ENCODE peak calls at places on chromosomes 12 and 14, in nine cellular contexts. P is adrenal gland, F is left lung, G is Panc1, I is psoas muscle, L is H9, A is RWPE1, K is brain microvascular endothelial cell, T is left ventricle myocardium inferior. O is an unnamed sample.

GRCh38 chr12:507261-507853 is 47.6 kb downstream of the B4GALNT3 start:
- DNase-seq in P (peak), F (no peak), G (no peak), I (no peak), L (no peak), A (no peak), K (no peak), T (no peak), O (no peak)

GRCh38 chr14:32709072-32709471 is 229.6 kb upstream of the NPAS3 start:
- DNase-seq in P (no peak), F (no peak), G (no peak), I (no peak), L (no peak), A (no peak), K (peak), T (no peak), O (no peak)

GRCh38 chr14:57828713-57829112 is 37.2 kb downstream of the SLC35F4 start:
- DNase-seq in P (no peak), F (no peak), G (no peak), I (no peak), L (no peak), A (no peak), K (no peak), T (no peak), O (no peak)

GRCh38 chr14:95518045-95518751 is 1.7 kb upstream of the SYNE3 start:
- DNase-seq in P (no peak), F (no peak), G (no peak), I (no peak), L (no peak), A (no peak), K (peak), T (no peak), O (no peak)

GRCh38 chr12:1289371-1290155 is 298.5 kb downstream of the ERC1 start:
- DNase-seq in P (no peak), F (no peak), G (no peak), I (no peak), L (no peak), A (no peak), K (no peak), T (no peak), O (no peak)

GRCh38 chr12:123101467-123102004 is 49.4 kb downstream of the PITPNM2 start:
- DNase-seq in P (no peak), F (no peak), G (no peak), I (no peak), L (no peak), A (no peak), K (no peak), T (no peak), O (no peak)

GRCh38 chr12:108612788-108613282 is 15.0 kb upstream of the TMEM119 start:
- DNase-seq in P (no peak), F (peak), G (no peak), I (no peak), L (peak), A (no peak), K (no peak), T (no peak), O (no peak)

GRCh38 chr14:39488600-39488999 is 56.4 kb upstream of the FBXO33 start:
- DNase-seq in P (no peak), F (no peak), G (no peak), I (no peak), L (peak), A (no peak), K (peak), T (no peak), O (no peak)

GRCh38 chr14:24673534-24674203 is 39.7 kb upstream of the GZMB start:
- DNase-seq in P (no peak), F (no peak), G (no peak), I (no peak), L (no peak), A (peak), K (no peak), T (no peak), O (no peak)

GRCh38 chr14:70926187-70926830 is 19.1 kb downstream of the PCNX1 start:
- DNase-seq in P (no peak), F (no peak), G (no peak), I (no peak), L (no peak), A (no peak), K (no peak), T (no peak), O (no peak)

GRCh38 chr12:38138225-38139221 is 178.1 kb upstream of the ALG10B start:
- DNase-seq in P (peak), F (peak), G (peak), I (no peak), L (peak), A (peak), K (peak), T (no peak), O (no peak)

GRCh38 chr14:103961928-103962578 is 19.7 kb upstream of the RD3L start:
- DNase-seq in P (no peak), F (no peak), G (no peak), I (no peak), L (no peak), A (no peak), K (no peak), T (no peak), O (no peak)

GRCh38 chr14:34049769-34050168 is 98.9 kb upstream of the EGLN3 start:
- DNase-seq in P (no peak), F (no peak), G (no peak), I (no peak), L (no peak), A (no peak), K (no peak), T (no peak), O (no peak)

GRCh38 chr12:130017571-130018449 is 114.0 kb upstream of the TMEM132D start:
- DNase-seq in P (no peak), F (no peak), G (no peak), I (peak), L (no peak), A (peak), K (peak), T (no peak), O (no peak)

GRCh38 chr14:24414077-24414476 is 15.3 kb downstream of the NYNRIN start:
- DNase-seq in P (no peak), F (no peak), G (no peak), I (no peak), L (no peak), A (no peak), K (no peak), T (no peak), O (no peak)

GRCh38 chr14:104387000-104387384 is 192.6 kb upstream of the C14orf180 start:
- DNase-seq in P (no peak), F (peak), G (no peak), I (no peak), L (peak), A (no peak), K (no peak), T (no peak), O (no peak)

GRCh38 chr12:55068416-55069010 is 48.7 kb downstream of the NEUROD4 start:
- DNase-seq in P (peak), F (no peak), G (peak), I (no peak), L (peak), A (peak), K (peak), T (no peak), O (no peak)

DNA sequence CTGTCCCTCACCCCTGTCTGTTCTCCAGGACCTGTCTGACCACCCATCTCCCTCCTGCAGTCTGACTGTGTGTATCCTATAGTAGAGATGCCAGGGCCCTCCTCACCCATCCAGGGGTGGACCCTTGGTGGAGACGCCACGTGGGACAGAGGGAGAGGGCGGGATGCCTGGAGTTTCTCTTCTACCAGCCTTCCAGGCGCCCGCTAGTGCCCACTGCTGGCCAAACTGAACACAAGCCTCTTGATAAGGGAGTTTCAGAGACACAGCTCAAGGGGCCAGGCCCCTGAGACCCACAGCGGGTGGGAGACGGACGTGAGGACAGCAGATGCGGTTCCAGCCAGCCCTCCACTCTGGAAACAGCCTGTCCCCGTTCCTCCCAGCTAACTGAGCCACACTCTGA is 147.3 kb downstream of the RBM19 start:
- DNase-seq in P (no peak), F (no peak), G (no peak), I (no peak), L (peak), A (no peak), K (no peak), T (no peak), O (no peak)
- TF ChIP-seq CTCF in P (no peak), F (no peak), G (peak), I (no peak), L (peak), A (no peak), K (peak), T (no peak), O (peak)

DNA sequence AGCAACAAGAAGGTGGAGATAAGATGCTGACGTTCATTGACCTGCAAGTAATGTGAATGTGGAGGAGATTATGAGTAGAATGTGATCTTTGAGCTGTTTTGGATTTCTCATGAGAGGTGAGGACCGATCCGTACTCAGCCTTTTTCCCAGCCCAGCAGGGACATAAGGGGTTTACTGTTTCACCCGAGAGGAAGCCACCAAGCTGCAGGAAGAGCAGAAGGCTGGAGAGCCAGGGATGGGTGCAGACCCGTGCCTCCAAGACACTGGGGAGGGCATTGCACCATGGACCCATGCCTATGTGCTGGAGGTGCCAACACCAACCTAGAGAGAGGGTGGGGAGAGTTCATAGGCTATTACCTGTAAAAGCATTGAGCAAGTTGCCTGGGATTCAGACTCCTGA is 206.0 kb upstream of the DIO3 start:
- DNase-seq in P (no peak), F (no peak), G (no peak), I (no peak), L (peak), A (no peak), K (no peak), T (no peak), O (no peak)
- H3K27ac ChIP-seq in P (no peak), F (no peak), G (no peak), I (no peak), L (no peak), A (no peak), K (no peak), T (no peak), O (no peak)

GRCh38 chr14:77707355-77707723 is 484 bp downstream of the ALKBH1 start:
- DNase-seq in P (peak), F (no peak), G (peak), I (no peak), L (no peak), A (peak), K (peak), T (no peak), O (no peak)
- TF ChIP-seq CTCF in P (peak), F (no peak), G (peak), I (peak), L (no peak), A (peak), K (peak), T (peak), O (peak)

GRCh38 chr14:72545411-72546311 is 348.2 kb downstream of the DPF3 start:
- DNase-seq in P (no peak), F (no peak), G (no peak), I (no peak), L (no peak), A (peak), K (no peak), T (no peak), O (no peak)
- H3K27ac ChIP-seq in P (no peak), F (no peak), G (no peak), I (no peak), L (no peak), A (peak), K (no peak), T (no peak), O (no peak)

GRCh38 chr12:6653987-6654386 is 6.8 kb upstream of the ACRBP start:
- DNase-seq in P (no peak), F (no peak), G (no peak), I (no peak), L (no peak), A (no peak), K (no peak), T (no peak), O (no peak)
- TF ChIP-seq CTCF in P (no peak), F (no peak), G (no peak), I (no peak), L (no peak), A (no peak), K (no peak), T (no peak), O (no peak)

GRCh38 chr14:50951032-50951431 is 6.7 kb upstream of the PYGL start:
- DNase-seq in P (no peak), F (no peak), G (no peak), I (no peak), L (no peak), A (no peak), K (no peak), T (no peak), O (no peak)

GRCh38 chr14:50954811-50955372 is 10.6 kb upstream of the PYGL start:
- DNase-seq in P (no peak), F (no peak), G (peak), I (no peak), L (no peak), A (peak), K (peak), T (no peak), O (no peak)

GRCh38 chr14:50957296-50957695 is 13.0 kb upstream of the PYGL start:
- DNase-seq in P (no peak), F (no peak), G (no peak), I (no peak), L (no peak), A (no peak), K (peak), T (no peak), O (no peak)

GRCh38 chr14:50955373-50956043 is 11.2 kb upstream of the PYGL start:
- DNase-seq in P (peak), F (peak), G (peak), I (peak), L (peak), A (peak), K (peak), T (peak), O (no peak)

DNA sequence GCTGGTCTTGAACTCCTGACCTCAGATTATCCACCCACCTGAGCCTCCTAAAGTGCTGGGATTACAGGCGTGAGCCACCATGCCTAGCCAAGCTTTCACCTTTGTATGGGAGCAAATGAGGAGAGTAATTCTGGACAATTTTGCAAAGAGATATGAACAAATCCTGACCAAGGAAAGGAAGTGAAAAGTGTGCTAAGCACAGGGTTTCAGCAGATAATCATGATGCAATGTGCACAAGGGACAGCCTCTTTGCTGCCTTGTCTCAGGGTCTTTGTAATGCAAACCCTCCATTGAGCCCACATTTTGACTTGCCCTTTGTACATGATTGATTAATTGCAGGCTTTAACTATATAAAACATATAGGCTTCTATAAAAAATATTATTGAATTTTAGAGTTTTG is 9.2 kb upstream of the PYGL start:
- DNase-seq in P (no peak), F (no peak), G (no peak), I (no peak), L (no peak), A (no peak), K (no peak), T (no peak), O (no peak)
- H3K27ac ChIP-seq in P (no peak), F (peak), G (no peak), I (no peak), L (no peak), A (no peak), K (no peak), T (no peak), O (no peak)

GRCh38 chr12:47382305-47382704 is 302.5 kb upstream of the AMIGO2 start:
- DNase-seq in P (no peak), F (no peak), G (no peak), I (no peak), L (no peak), A (no peak), K (no peak), T (no peak), O (no peak)
- TF ChIP-seq CTCF in P (no peak), F (no peak), G (no peak), I (no peak), L (peak), A (no peak), K (no peak), T (no peak), O (no peak)

GRCh38 chr12:46553266-46553665 is 180.7 kb upstream of the SLC38A2 start:
- DNase-seq in P (no peak), F (no peak), G (no peak), I (peak), L (no peak), A (no peak), K (peak), T (no peak), O (no peak)

GRCh38 chr12:46549527-46550265 is 177.1 kb upstream of the SLC38A2 start:
- DNase-seq in P (no peak), F (no peak), G (no peak), I (no peak), L (no peak), A (no peak), K (peak), T (no peak), O (no peak)

GRCh38 chr12:46550266-46550879 is 177.8 kb upstream of the SLC38A2 start:
- DNase-seq in P (no peak), F (no peak), G (no peak), I (no peak), L (no peak), A (no peak), K (no peak), T (no peak), O (no peak)

GRCh38 chr12:46546634-46547273 is 174.2 kb upstream of the SLC38A2 start:
- DNase-seq in P (no peak), F (no peak), G (no peak), I (no peak), L (no peak), A (peak), K (no peak), T (no peak), O (no peak)

GRCh38 chr12:46547421-46548340 is 175.1 kb upstream of the SLC38A2 start:
- DNase-seq in P (no peak), F (no peak), G (no peak), I (no peak), L (no peak), A (peak), K (no peak), T (no peak), O (no peak)
- H3K27ac ChIP-seq in P (no peak), F (no peak), G (peak), I (peak), L (no peak), A (no peak), K (no peak), T (peak), O (peak)

GRCh38 chr14:66444271-66444987 is 41.7 kb upstream of the CCDC196 start:
- DNase-seq in P (peak), F (no peak), G (no peak), I (peak), L (no peak), A (no peak), K (no peak), T (no peak), O (no peak)
- TF ChIP-seq CTCF in P (no peak), F (no peak), G (no peak), I (no peak), L (no peak), A (no peak), K (no peak), T (no peak), O (no peak)

GRCh38 chr14:56198438-56198837 is 80.2 kb downstream of the PELI2 start:
- DNase-seq in P (no peak), F (no peak), G (no peak), I (no peak), L (no peak), A (no peak), K (no peak), T (no peak), O (no peak)
- H3K27ac ChIP-seq in P (no peak), F (peak), G (no peak), I (no peak), L (no peak), A (no peak), K (peak), T (peak), O (no peak)